ENCODE peak calls at places on chromosomes 16 and 17, in five cellular contexts. One of them, this sample, is unnamed.

GRCh38 chr16:11196286-11196828 is 59.6 kb downstream of the SOCS1 start:
- DNase-seq in GM12865: no peak
- DNase-seq in right lobe of liver: no peak
- DNase-seq in nephron progenitor cell: no peak
- DNase-seq in CD4-positive, alpha-beta T cell: no peak
- DNase-seq in this sample: no peak

GRCh38 chr16:62240722-62241121 is 204.5 kb upstream of the CDH8 start:
- DNase-seq in GM12865: no peak
- DNase-seq in right lobe of liver: no peak
- DNase-seq in nephron progenitor cell: no peak
- DNase-seq in CD4-positive, alpha-beta T cell: no peak
- DNase-seq in this sample: no peak

GRCh38 chr16:65908568-65908967 is 457.9 kb upstream of the CDH5 start:
- DNase-seq in GM12865: no peak
- DNase-seq in right lobe of liver: no peak
- DNase-seq in nephron progenitor cell: peak; percentile 26
- DNase-seq in CD4-positive, alpha-beta T cell: no peak
- DNase-seq in this sample: no peak

GRCh38 chr16:9415588-9415987 is 324.1 kb downstream of the HAPSTR1 start:
- DNase-seq in GM12865: no peak
- DNase-seq in right lobe of liver: no peak
- DNase-seq in nephron progenitor cell: no peak
- DNase-seq in CD4-positive, alpha-beta T cell: no peak
- DNase-seq in this sample: peak; percentile 17

GRCh38 chr17:41835800-41836549 is at the start of gene NT5C3B:
- DNase-seq in GM12865: peak; percentile 58
- DNase-seq in right lobe of liver: peak; percentile 72
- DNase-seq in nephron progenitor cell: peak; percentile 78
- DNase-seq in CD4-positive, alpha-beta T cell: peak; percentile 14
- DNase-seq in this sample: peak; percentile 77

GRCh38 chr16:88309905-88310259 is 72.9 kb upstream of the ZNF469 start:
- DNase-seq in GM12865: no peak
- DNase-seq in right lobe of liver: peak; percentile 27
- DNase-seq in nephron progenitor cell: no peak
- DNase-seq in CD4-positive, alpha-beta T cell: no peak
- DNase-seq in this sample: no peak

GRCh38 chr16:4450921-4451619 is 23.4 kb downstream of the NMRAL1 start:
- DNase-seq in GM12865: no peak
- DNase-seq in right lobe of liver: no peak
- DNase-seq in nephron progenitor cell: no peak
- DNase-seq in CD4-positive, alpha-beta T cell: no peak
- DNase-seq in this sample: no peak

GRCh38 chr17:31564883-31565297 is 173.4 kb downstream of the RAB11FIP4 start:
- DNase-seq in GM12865: no peak
- DNase-seq in right lobe of liver: no peak
- DNase-seq in nephron progenitor cell: no peak
- DNase-seq in CD4-positive, alpha-beta T cell: no peak
- DNase-seq in this sample: no peak

GRCh38 chr17:39863918-39864746 is at the start of gene IKZF3:
- DNase-seq in GM12865: peak; percentile 94
- DNase-seq in right lobe of liver: peak; percentile 90
- DNase-seq in nephron progenitor cell: peak; percentile 77
- DNase-seq in CD4-positive, alpha-beta T cell: peak; percentile 71
- DNase-seq in this sample: peak; percentile 100

GRCh38 chr16:57807252-57807967 is 5.1 kb upstream of the KIFC3 start:
- DNase-seq in GM12865: no peak
- DNase-seq in right lobe of liver: no peak
- DNase-seq in nephron progenitor cell: no peak
- DNase-seq in CD4-positive, alpha-beta T cell: no peak
- DNase-seq in this sample: no peak

GRCh38 chr17:80782536-80783427 is 208.9 kb upstream of the CHMP6 start:
- DNase-seq in GM12865: peak; percentile 46
- DNase-seq in right lobe of liver: no peak
- DNase-seq in nephron progenitor cell: no peak
- DNase-seq in CD4-positive, alpha-beta T cell: peak; percentile 60
- DNase-seq in this sample: no peak

GRCh38 chr16:4411684-4412083 is 4.7 kb downstream of the CORO7 start:
- DNase-seq in GM12865: no peak
- DNase-seq in right lobe of liver: no peak
- DNase-seq in nephron progenitor cell: no peak
- DNase-seq in CD4-positive, alpha-beta T cell: no peak
- DNase-seq in this sample: no peak

GRCh38 chr16:9033125-9033830 is 58.2 kb upstream of the HAPSTR1 start:
- DNase-seq in GM12865: peak; percentile 53
- DNase-seq in right lobe of liver: no peak
- DNase-seq in nephron progenitor cell: peak; percentile 35
- DNase-seq in CD4-positive, alpha-beta T cell: no peak
- DNase-seq in this sample: peak; percentile 54

GRCh38 chr16:82603784-82604411 is 22.9 kb upstream of the CDH13 start:
- DNase-seq in GM12865: peak; percentile 21
- DNase-seq in right lobe of liver: peak; percentile 58
- DNase-seq in nephron progenitor cell: peak; percentile 48
- DNase-seq in CD4-positive, alpha-beta T cell: no peak
- DNase-seq in this sample: peak; percentile 21

GRCh38 chr17:78390241-78391050 is 12.0 kb downstream of the PGS1 start:
- DNase-seq in GM12865: no peak
- DNase-seq in right lobe of liver: no peak
- DNase-seq in nephron progenitor cell: no peak
- DNase-seq in CD4-positive, alpha-beta T cell: no peak
- DNase-seq in this sample: no peak

GRCh38 chr17:2267354-2267753 is 36.2 kb downstream of the SMG6 start:
- DNase-seq in GM12865: no peak
- DNase-seq in right lobe of liver: no peak
- DNase-seq in nephron progenitor cell: no peak
- DNase-seq in CD4-positive, alpha-beta T cell: no peak
- DNase-seq in this sample: no peak

GRCh38 chr16:57531635-57532220 is 4.6 kb downstream of the CCDC102A start:
- DNase-seq in GM12865: no peak
- DNase-seq in right lobe of liver: peak; percentile 12
- DNase-seq in nephron progenitor cell: no peak
- DNase-seq in CD4-positive, alpha-beta T cell: no peak
- DNase-seq in this sample: no peak

GRCh38 chr17:8223356-8224063 is 13.1 kb upstream of the AURKB start:
- DNase-seq in GM12865: peak; percentile 90
- DNase-seq in right lobe of liver: peak; percentile 77
- DNase-seq in nephron progenitor cell: peak; percentile 72
- DNase-seq in CD4-positive, alpha-beta T cell: peak; percentile 28
- DNase-seq in this sample: peak; percentile 57

GRCh38 chr16:57372372-57373116 is at the start of gene CX3CL1:
- DNase-seq in GM12865: no peak
- DNase-seq in right lobe of liver: peak; percentile 96
- DNase-seq in nephron progenitor cell: peak; percentile 76
- DNase-seq in CD4-positive, alpha-beta T cell: no peak
- DNase-seq in this sample: peak; percentile 74

GRCh38 chr16:28304214-28304613 is 11.9 kb downstream of the SBK1 start:
- DNase-seq in GM12865: no peak
- DNase-seq in right lobe of liver: no peak
- DNase-seq in nephron progenitor cell: peak; percentile 78
- DNase-seq in CD4-positive, alpha-beta T cell: no peak
- DNase-seq in this sample: peak; percentile 33

GRCh38 chr17:65941500-65941899 is 250.4 kb downstream of the CEP112 start:
- DNase-seq in GM12865: no peak
- DNase-seq in right lobe of liver: no peak
- DNase-seq in nephron progenitor cell: no peak
- DNase-seq in CD4-positive, alpha-beta T cell: no peak
- DNase-seq in this sample: no peak

GRCh38 chr17:63399856-63400255 is 46.2 kb downstream of the CYB561 start:
- DNase-seq in GM12865: no peak
- DNase-seq in right lobe of liver: peak; percentile 29
- DNase-seq in nephron progenitor cell: no peak
- DNase-seq in CD4-positive, alpha-beta T cell: no peak
- DNase-seq in this sample: no peak

GRCh38 chr17:4440690-4441686 is 7.2 kb downstream of the SPNS3 start:
- DNase-seq in GM12865: no peak
- DNase-seq in right lobe of liver: no peak
- DNase-seq in nephron progenitor cell: no peak
- DNase-seq in CD4-positive, alpha-beta T cell: no peak
- DNase-seq in this sample: no peak

GRCh38 chr16:52051773-52052172 is 495.2 kb downstream of the TOX3 start:
- DNase-seq in GM12865: no peak
- DNase-seq in right lobe of liver: no peak
- DNase-seq in nephron progenitor cell: no peak
- DNase-seq in CD4-positive, alpha-beta T cell: no peak
- DNase-seq in this sample: no peak

GRCh38 chr17:63911657-63912100 is 621 bp upstream of the CSHL1 start:
- DNase-seq in GM12865: peak; percentile 40
- DNase-seq in right lobe of liver: no peak
- DNase-seq in nephron progenitor cell: peak; percentile 77
- DNase-seq in CD4-positive, alpha-beta T cell: peak; percentile 52
- DNase-seq in this sample: peak; percentile 54

GRCh38 chr17:34201225-34201624 is 53.9 kb upstream of the CCL2 start:
- DNase-seq in GM12865: peak; percentile 18
- DNase-seq in right lobe of liver: no peak
- DNase-seq in nephron progenitor cell: no peak
- DNase-seq in CD4-positive, alpha-beta T cell: no peak
- DNase-seq in this sample: no peak

GRCh38 chr17:18968945-18969887 is 17.3 kb downstream of the SLC5A10 start:
- DNase-seq in GM12865: no peak
- DNase-seq in right lobe of liver: no peak
- DNase-seq in nephron progenitor cell: no peak
- DNase-seq in CD4-positive, alpha-beta T cell: no peak
- DNase-seq in this sample: peak; percentile 18

GRCh38 chr17:78273813-78274212 is 42.4 kb downstream of the TMEM235 start:
- DNase-seq in GM12865: no peak
- DNase-seq in right lobe of liver: no peak
- DNase-seq in nephron progenitor cell: no peak
- DNase-seq in CD4-positive, alpha-beta T cell: no peak
- DNase-seq in this sample: no peak

GRCh38 chr16:70679653-70680494 is 6.0 kb downstream of the MTSS2 start:
- DNase-seq in GM12865: no peak
- DNase-seq in right lobe of liver: peak; percentile 46
- DNase-seq in nephron progenitor cell: peak; percentile 73
- DNase-seq in CD4-positive, alpha-beta T cell: peak; percentile 4
- DNase-seq in this sample: no peak

GRCh38 chr17:8563024-8563776 is 67.3 kb downstream of the MYH10 start:
- DNase-seq in GM12865: no peak
- DNase-seq in right lobe of liver: no peak
- DNase-seq in nephron progenitor cell: no peak
- DNase-seq in CD4-positive, alpha-beta T cell: no peak
- DNase-seq in this sample: no peak

GRCh38 chr17:6512552-6512951 is 43.8 kb downstream of the PITPNM3 start:
- DNase-seq in GM12865: no peak
- DNase-seq in right lobe of liver: no peak
- DNase-seq in nephron progenitor cell: no peak
- DNase-seq in CD4-positive, alpha-beta T cell: no peak
- DNase-seq in this sample: no peak

GRCh38 chr16:10756574-10756973 is 12.9 kb downstream of the NUBP1 start:
- DNase-seq in GM12865: no peak
- DNase-seq in right lobe of liver: peak; percentile 16
- DNase-seq in nephron progenitor cell: no peak
- DNase-seq in CD4-positive, alpha-beta T cell: no peak
- DNase-seq in this sample: no peak

GRCh38 chr16:47905771-47906170 is 250.0 kb downstream of the ABCC12 start:
- DNase-seq in GM12865: no peak
- DNase-seq in right lobe of liver: no peak
- DNase-seq in nephron progenitor cell: no peak
- DNase-seq in CD4-positive, alpha-beta T cell: no peak
- DNase-seq in this sample: no peak

GRCh38 chr17:50181155-50181554 is 15.3 kb downstream of the SGCA start:
- DNase-seq in GM12865: no peak
- DNase-seq in right lobe of liver: no peak
- DNase-seq in nephron progenitor cell: no peak
- DNase-seq in CD4-positive, alpha-beta T cell: no peak
- DNase-seq in this sample: no peak

GRCh38 chr17:50180593-50180992 is 14.8 kb downstream of the SGCA start:
- DNase-seq in GM12865: no peak
- DNase-seq in right lobe of liver: peak; percentile 46
- DNase-seq in nephron progenitor cell: no peak
- DNase-seq in CD4-positive, alpha-beta T cell: no peak
- DNase-seq in this sample: no peak

GRCh38 chr17:50180066-50180465 is 14.3 kb downstream of the SGCA start:
- DNase-seq in GM12865: no peak
- DNase-seq in right lobe of liver: no peak
- DNase-seq in nephron progenitor cell: no peak
- DNase-seq in CD4-positive, alpha-beta T cell: no peak
- DNase-seq in this sample: no peak

GRCh38 chr17:50182783-50183438 is 17.1 kb downstream of the SGCA start:
- DNase-seq in GM12865: no peak
- DNase-seq in right lobe of liver: peak; percentile 46
- DNase-seq in nephron progenitor cell: no peak
- DNase-seq in CD4-positive, alpha-beta T cell: no peak
- DNase-seq in this sample: no peak

GRCh38 chr17:50181601-50182345 is 16.0 kb downstream of the SGCA start:
- DNase-seq in GM12865: no peak
- DNase-seq in right lobe of liver: peak; percentile 44
- DNase-seq in nephron progenitor cell: no peak
- DNase-seq in CD4-positive, alpha-beta T cell: no peak
- DNase-seq in this sample: no peak
- TF ChIP-seq CTCF in GM12865: no peak
- TF ChIP-seq CTCF in right lobe of liver: no peak
- TF ChIP-seq CTCF in nephron progenitor cell: no peak
- TF ChIP-seq CTCF in CD4-positive, alpha-beta T cell: no peak
- TF ChIP-seq CTCF in this sample: no peak

DNA sequence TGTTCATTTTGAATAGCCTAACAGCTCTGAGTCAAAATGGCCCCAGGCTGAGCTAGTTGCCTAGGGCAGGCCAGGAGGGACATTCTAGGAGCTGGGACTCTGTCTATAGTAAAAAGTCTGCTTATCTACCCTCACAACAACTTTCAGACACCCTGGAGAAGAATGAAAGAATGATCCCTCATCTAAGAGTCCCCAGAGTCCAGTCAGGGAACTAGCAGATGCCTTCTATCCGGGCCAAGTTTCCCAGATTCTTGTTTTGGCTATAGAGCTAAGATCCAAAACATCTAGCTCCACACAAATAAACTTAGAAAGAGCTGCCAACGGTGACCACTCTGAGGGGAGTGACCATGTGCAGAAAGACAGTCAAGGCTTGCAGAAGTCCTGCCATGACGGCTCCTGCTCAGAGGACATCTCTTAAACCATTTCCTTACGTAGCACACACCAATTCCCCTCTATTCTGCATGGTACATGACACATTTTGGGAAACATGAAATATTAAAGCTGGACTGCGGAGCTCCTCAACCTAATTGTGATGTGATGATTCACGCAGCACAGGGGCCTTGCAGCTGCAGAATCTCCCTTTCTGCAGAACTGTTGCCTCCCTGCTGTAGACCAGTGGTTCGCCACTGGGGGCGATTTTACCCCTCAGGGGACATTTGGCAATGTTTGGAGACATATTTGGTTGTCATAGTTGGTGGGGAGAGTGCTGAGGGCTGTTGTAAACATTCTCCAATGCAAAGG is 24.2 kb downstream of the FAM20A start:
- DNase-seq in GM12865: no peak
- DNase-seq in right lobe of liver: no peak
- DNase-seq in nephron progenitor cell: no peak
- DNase-seq in CD4-positive, alpha-beta T cell: no peak
- DNase-seq in this sample: no peak
- TF ChIP-seq CTCF in GM12865: no peak
- TF ChIP-seq CTCF in right lobe of liver: no peak
- TF ChIP-seq CTCF in nephron progenitor cell: no peak
- TF ChIP-seq CTCF in CD4-positive, alpha-beta T cell: no peak
- TF ChIP-seq CTCF in this sample: no peak

GRCh38 chr17:45784583-45785372 is 658 bp downstream of the CRHR1 start:
- DNase-seq in GM12865: no peak
- DNase-seq in right lobe of liver: no peak
- DNase-seq in nephron progenitor cell: peak; percentile 69
- DNase-seq in CD4-positive, alpha-beta T cell: no peak
- DNase-seq in this sample: peak; percentile 67
- TF ChIP-seq CTCF in GM12865: no peak
- TF ChIP-seq CTCF in right lobe of liver: no peak
- TF ChIP-seq CTCF in nephron progenitor cell: no peak
- TF ChIP-seq CTCF in CD4-positive, alpha-beta T cell: no peak
- TF ChIP-seq CTCF in this sample: no peak

GRCh38 chr17:59451706-59452105 is 113.7 kb upstream of the DHX40 start:
- DNase-seq in GM12865: no peak
- DNase-seq in right lobe of liver: no peak
- DNase-seq in nephron progenitor cell: no peak
- DNase-seq in CD4-positive, alpha-beta T cell: no peak
- DNase-seq in this sample: no peak
- TF ChIP-seq CTCF in GM12865: no peak
- TF ChIP-seq CTCF in right lobe of liver: no peak
- TF ChIP-seq CTCF in nephron progenitor cell: no peak
- TF ChIP-seq CTCF in CD4-positive, alpha-beta T cell: no peak
- TF ChIP-seq CTCF in this sample: no peak

This sample was measured in Calu3.